ENCODE peak calls at places on chromosomes 7 and 10, in seven cellular contexts. Y is BJ, K is NCI-H345, B is NCI-H2081, J is kidney epithelial cell, H is GM23248, S is PC-9. C is an unnamed sample.

GRCh38 chr7:123761729-123762128 is 12.9 kb upstream of the WASL start:
- DNase-seq in H (no peak), B (no peak), Y (no peak), S (no peak), K (no peak), J (no peak), C (no peak)

GRCh38 chr7:77258014-77258413 is 58.4 kb upstream of the FGL2 start:
- DNase-seq in B (no peak), H (peak), S (no peak), K (no peak), J (no peak), Y (no peak), C (no peak)

GRCh38 chr10:125284875-125285597 is 124.7 kb upstream of the CTBP2 start:
- DNase-seq in J (no peak), Y (no peak), K (no peak), S (no peak), H (peak), B (no peak), C (no peak)

GRCh38 chr7:123682690-123683089 is 27.0 kb downstream of the LMOD2 start:
- DNase-seq in S (peak), J (peak), H (peak), B (peak), K (peak), Y (peak), C (peak)

GRCh38 chr10:88131561-88132139 is 268.2 kb downstream of the PTEN start:
- DNase-seq in H (no peak), K (no peak), Y (peak), S (peak), J (no peak), B (no peak), C (no peak)

GRCh38 chr10:124630551-124630950 is 113.6 kb downstream of the FAM53B start:
- DNase-seq in K (no peak), Y (no peak), B (no peak), J (no peak), H (no peak), S (no peak), C (no peak)

GRCh38 chr7:47358944-47359588 is 222.8 kb downstream of the TNS3 start:
- DNase-seq in J (no peak), S (no peak), H (no peak), B (no peak), Y (no peak), K (no peak), C (no peak)

GRCh38 chr7:55556492-55556891 is 15.8 kb downstream of the VOPP1 start:
- DNase-seq in H (no peak), Y (no peak), K (no peak), J (no peak), B (no peak), S (no peak), C (no peak)

C was measured in non-pigmented ciliary epithelial cell.